ENCODE peak calls at places on chromosomes 3 and 15, in eight cellular contexts. N, V, O, F, A, J, K and Z are unnamed samples.

GRCh38 chr3:125589743-125590142 is 5.6 kb downstream of the OSBPL11 start:
- DNase-seq in N (no peak), V (no peak), O (no peak), F (no peak), A (peak), J (no peak), K (no peak), Z (peak)

GRCh38 chr15:99429681-99430081 is 136.1 kb upstream of the MEF2A start:
- DNase-seq in N (no peak), V (no peak), O (peak), F (peak), A (no peak), J (no peak), K (no peak), Z (no peak)

GRCh38 chr3:65080432-65080831 is 392.6 kb upstream of the ADAMTS9 start:
- DNase-seq in N (no peak), V (no peak), O (no peak), F (no peak), A (no peak), J (no peak), K (no peak), Z (no peak)

GRCh38 chr15:52661909-52662308 is 17.3 kb downstream of the ATOSA start:
- DNase-seq in N (no peak), V (no peak), O (no peak), F (no peak), A (no peak), J (no peak), K (no peak), Z (no peak)

GRCh38 chr3:17577795-17578520 is 164.5 kb downstream of the TBC1D5 start:
- DNase-seq in N (no peak), V (no peak), O (no peak), F (no peak), A (no peak), J (no peak), K (no peak), Z (no peak)

GRCh38 chr3:169227911-169228310 is 435.6 kb downstream of the MECOM start:
- DNase-seq in N (no peak), V (no peak), O (peak), F (no peak), A (no peak), J (no peak), K (no peak), Z (no peak)

GRCh38 chr15:65949482-65949881 is 80.2 kb downstream of the RAB11A start:
- DNase-seq in N (no peak), V (no peak), O (no peak), F (no peak), A (no peak), J (no peak), K (no peak), Z (no peak)

GRCh38 chr3:33139996-33140395 is 26.2 kb downstream of the CRTAP start:
- DNase-seq in N (no peak), V (no peak), O (no peak), F (no peak), A (no peak), J (no peak), K (no peak), Z (no peak)